ENCODE peak calls at places on chromosome 22, in nine cellular contexts. One of them, this sample, is unnamed.

GRCh38 chr22:23243006-23243573 is 62.8 kb downstream of the BCR start:
- DNase-seq in nephron progenitor cell: peak
- DNase-seq in MM.1S: no peak
- DNase-seq in upper lobe of right lung: no peak
- DNase-seq in fibroblast of mammary gland: no peak
- DNase-seq in NCI-H524: no peak
- DNase-seq in GM13976: peak
- DNase-seq in NCI-H1436: no peak
- DNase-seq in thyroid gland: peak
- DNase-seq in this sample: peak

GRCh38 chr22:25651332-25651731 is 86.9 kb downstream of the GRK3 start:
- DNase-seq in nephron progenitor cell: no peak
- DNase-seq in MM.1S: no peak
- DNase-seq in upper lobe of right lung: no peak
- DNase-seq in fibroblast of mammary gland: no peak
- DNase-seq in NCI-H524: no peak
- DNase-seq in GM13976: no peak
- DNase-seq in NCI-H1436: no peak
- DNase-seq in thyroid gland: no peak
- DNase-seq in this sample: no peak

GRCh38 chr22:36467946-36468345 is 13.5 kb downstream of the TXN2 start:
- DNase-seq in nephron progenitor cell: no peak
- DNase-seq in MM.1S: peak
- DNase-seq in upper lobe of right lung: no peak
- DNase-seq in fibroblast of mammary gland: peak
- DNase-seq in NCI-H524: no peak
- DNase-seq in GM13976: no peak
- DNase-seq in NCI-H1436: no peak
- DNase-seq in thyroid gland: no peak
- DNase-seq in this sample: no peak

GRCh38 chr22:39098026-39098425 is 982 bp downstream of the APOBEC3H start:
- DNase-seq in nephron progenitor cell: no peak
- DNase-seq in MM.1S: peak
- DNase-seq in upper lobe of right lung: no peak
- DNase-seq in fibroblast of mammary gland: no peak
- DNase-seq in NCI-H524: no peak
- DNase-seq in GM13976: peak
- DNase-seq in NCI-H1436: no peak
- DNase-seq in thyroid gland: peak
- DNase-seq in this sample: no peak

GRCh38 chr22:17705565-17706450 is 67.3 kb downstream of the BCL2L13 start:
- DNase-seq in nephron progenitor cell: no peak
- DNase-seq in MM.1S: no peak
- DNase-seq in upper lobe of right lung: no peak
- DNase-seq in fibroblast of mammary gland: no peak
- DNase-seq in NCI-H524: no peak
- DNase-seq in GM13976: no peak
- DNase-seq in NCI-H1436: no peak
- DNase-seq in thyroid gland: no peak
- DNase-seq in this sample: no peak

GRCh38 chr22:43127166-43127908 is 15.9 kb downstream of the MCAT start:
- DNase-seq in nephron progenitor cell: no peak
- DNase-seq in MM.1S: no peak
- DNase-seq in upper lobe of right lung: no peak
- DNase-seq in fibroblast of mammary gland: no peak
- DNase-seq in NCI-H524: no peak
- DNase-seq in GM13976: no peak
- DNase-seq in NCI-H1436: no peak
- DNase-seq in thyroid gland: no peak
- DNase-seq in this sample: no peak

GRCh38 chr22:47022075-47022473 is 259.6 kb downstream of the TBC1D22A start:
- DNase-seq in nephron progenitor cell: no peak
- DNase-seq in MM.1S: no peak
- DNase-seq in upper lobe of right lung: peak
- DNase-seq in fibroblast of mammary gland: no peak
- DNase-seq in NCI-H524: no peak
- DNase-seq in GM13976: no peak
- DNase-seq in NCI-H1436: no peak
- DNase-seq in thyroid gland: no peak
- DNase-seq in this sample: no peak

GRCh38 chr22:20420157-20420842 is 17.3 kb downstream of the SCARF2 start:
- DNase-seq in nephron progenitor cell: no peak
- DNase-seq in MM.1S: no peak
- DNase-seq in upper lobe of right lung: peak
- DNase-seq in fibroblast of mammary gland: no peak
- DNase-seq in NCI-H524: no peak
- DNase-seq in GM13976: peak
- DNase-seq in NCI-H1436: no peak
- DNase-seq in thyroid gland: no peak
- DNase-seq in this sample: no peak

GRCh38 chr22:46421272-46421671 is 85.8 kb downstream of the TRMU start:
- DNase-seq in nephron progenitor cell: no peak
- DNase-seq in MM.1S: peak
- DNase-seq in upper lobe of right lung: no peak
- DNase-seq in fibroblast of mammary gland: no peak
- DNase-seq in NCI-H524: no peak
- DNase-seq in GM13976: peak
- DNase-seq in NCI-H1436: no peak
- DNase-seq in thyroid gland: no peak
- DNase-seq in this sample: no peak

GRCh38 chr22:41775976-41776375 is 24.5 kb upstream of the CCDC134 start:
- DNase-seq in nephron progenitor cell: no peak
- DNase-seq in MM.1S: no peak
- DNase-seq in upper lobe of right lung: no peak
- DNase-seq in fibroblast of mammary gland: no peak
- DNase-seq in NCI-H524: no peak
- DNase-seq in GM13976: no peak
- DNase-seq in NCI-H1436: no peak
- DNase-seq in thyroid gland: no peak
- DNase-seq in this sample: no peak

GRCh38 chr22:45612940-45613339 is 58.7 kb upstream of the ATXN10 start:
- DNase-seq in nephron progenitor cell: peak
- DNase-seq in MM.1S: no peak
- DNase-seq in upper lobe of right lung: peak
- DNase-seq in fibroblast of mammary gland: peak
- DNase-seq in NCI-H524: no peak
- DNase-seq in GM13976: no peak
- DNase-seq in NCI-H1436: no peak
- DNase-seq in thyroid gland: no peak
- DNase-seq in this sample: no peak

GRCh38 chr22:25453557-25453956 is 110.9 kb upstream of the GRK3 start:
- DNase-seq in nephron progenitor cell: no peak
- DNase-seq in MM.1S: no peak
- DNase-seq in upper lobe of right lung: no peak
- DNase-seq in fibroblast of mammary gland: no peak
- DNase-seq in NCI-H524: no peak
- DNase-seq in GM13976: no peak
- DNase-seq in NCI-H1436: no peak
- DNase-seq in thyroid gland: no peak
- DNase-seq in this sample: no peak

GRCh38 chr22:45468872-45469572 is 33.7 kb upstream of the FBLN1 start:
- DNase-seq in nephron progenitor cell: no peak
- DNase-seq in MM.1S: no peak
- DNase-seq in upper lobe of right lung: no peak
- DNase-seq in fibroblast of mammary gland: peak
- DNase-seq in NCI-H524: no peak
- DNase-seq in GM13976: no peak
- DNase-seq in NCI-H1436: no peak
- DNase-seq in thyroid gland: peak
- DNase-seq in this sample: no peak

GRCh38 chr22:45585946-45586540 is 83.4 kb downstream of the FBLN1 start:
- DNase-seq in nephron progenitor cell: no peak
- DNase-seq in MM.1S: no peak
- DNase-seq in upper lobe of right lung: no peak
- DNase-seq in fibroblast of mammary gland: no peak
- DNase-seq in NCI-H524: no peak
- DNase-seq in GM13976: no peak
- DNase-seq in NCI-H1436: no peak
- DNase-seq in thyroid gland: no peak
- DNase-seq in this sample: no peak

GRCh38 chr22:40310081-40310770 is 36.1 kb upstream of the ADSL start:
- DNase-seq in nephron progenitor cell: no peak
- DNase-seq in MM.1S: no peak
- DNase-seq in upper lobe of right lung: no peak
- DNase-seq in fibroblast of mammary gland: peak
- DNase-seq in NCI-H524: no peak
- DNase-seq in GM13976: no peak
- DNase-seq in NCI-H1436: no peak
- DNase-seq in thyroid gland: peak
- DNase-seq in this sample: no peak

GRCh38 chr22:34639911-34640310 is 426.0 kb upstream of the ISX start:
- DNase-seq in nephron progenitor cell: no peak
- DNase-seq in MM.1S: no peak
- DNase-seq in upper lobe of right lung: no peak
- DNase-seq in fibroblast of mammary gland: no peak
- DNase-seq in NCI-H524: no peak
- DNase-seq in GM13976: no peak
- DNase-seq in NCI-H1436: no peak
- DNase-seq in thyroid gland: no peak
- DNase-seq in this sample: no peak

GRCh38 chr22:20777420-20778177 is 3.7 kb downstream of the SERPIND1 start:
- DNase-seq in nephron progenitor cell: no peak
- DNase-seq in MM.1S: no peak
- DNase-seq in upper lobe of right lung: no peak
- DNase-seq in fibroblast of mammary gland: peak
- DNase-seq in NCI-H524: no peak
- DNase-seq in GM13976: no peak
- DNase-seq in NCI-H1436: no peak
- DNase-seq in thyroid gland: no peak
- DNase-seq in this sample: no peak

GRCh38 chr22:26857169-26857568 is 199.8 kb downstream of the MIAT start:
- DNase-seq in nephron progenitor cell: no peak
- DNase-seq in MM.1S: no peak
- DNase-seq in upper lobe of right lung: no peak
- DNase-seq in fibroblast of mammary gland: no peak
- DNase-seq in NCI-H524: no peak
- DNase-seq in GM13976: no peak
- DNase-seq in NCI-H1436: no peak
- DNase-seq in thyroid gland: no peak
- DNase-seq in this sample: no peak

GRCh38 chr22:39169797-39170466 is 17.5 kb upstream of the CBX7 start:
- DNase-seq in nephron progenitor cell: no peak
- DNase-seq in MM.1S: no peak
- DNase-seq in upper lobe of right lung: no peak
- DNase-seq in fibroblast of mammary gland: no peak
- DNase-seq in NCI-H524: no peak
- DNase-seq in GM13976: no peak
- DNase-seq in NCI-H1436: no peak
- DNase-seq in thyroid gland: no peak
- DNase-seq in this sample: no peak

GRCh38 chr22:50697667-50698506 is 25.3 kb downstream of the SHANK3 start:
- DNase-seq in nephron progenitor cell: no peak
- DNase-seq in MM.1S: no peak
- DNase-seq in upper lobe of right lung: peak
- DNase-seq in fibroblast of mammary gland: no peak
- DNase-seq in NCI-H524: no peak
- DNase-seq in GM13976: no peak
- DNase-seq in NCI-H1436: no peak
- DNase-seq in thyroid gland: no peak
- DNase-seq in this sample: no peak

GRCh38 chr22:23278883-23279675 is 98.8 kb downstream of the BCR start:
- DNase-seq in nephron progenitor cell: no peak
- DNase-seq in MM.1S: no peak
- DNase-seq in upper lobe of right lung: peak
- DNase-seq in fibroblast of mammary gland: peak
- DNase-seq in NCI-H524: no peak
- DNase-seq in GM13976: no peak
- DNase-seq in NCI-H1436: no peak
- DNase-seq in thyroid gland: peak
- DNase-seq in this sample: no peak

GRCh38 chr22:17972385-17973181 is 51.8 kb downstream of the MICAL3 start:
- DNase-seq in nephron progenitor cell: no peak
- DNase-seq in MM.1S: no peak
- DNase-seq in upper lobe of right lung: no peak
- DNase-seq in fibroblast of mammary gland: peak
- DNase-seq in NCI-H524: no peak
- DNase-seq in GM13976: no peak
- DNase-seq in NCI-H1436: no peak
- DNase-seq in thyroid gland: peak
- DNase-seq in this sample: no peak

GRCh38 chr22:31682751-31683150 is 20.7 kb upstream of the PISD start:
- DNase-seq in nephron progenitor cell: no peak
- DNase-seq in MM.1S: no peak
- DNase-seq in upper lobe of right lung: no peak
- DNase-seq in fibroblast of mammary gland: no peak
- DNase-seq in NCI-H524: no peak
- DNase-seq in GM13976: no peak
- DNase-seq in NCI-H1436: no peak
- DNase-seq in thyroid gland: no peak
- DNase-seq in this sample: no peak

GRCh38 chr22:24996420-24996952 is 44.0 kb downstream of the KIAA1671 start:
- DNase-seq in nephron progenitor cell: peak
- DNase-seq in MM.1S: no peak
- DNase-seq in upper lobe of right lung: no peak
- DNase-seq in fibroblast of mammary gland: peak
- DNase-seq in NCI-H524: peak
- DNase-seq in GM13976: no peak
- DNase-seq in NCI-H1436: peak
- DNase-seq in thyroid gland: no peak
- DNase-seq in this sample: no peak

GRCh38 chr22:46138058-46138797 is 12.1 kb upstream of the PPARA start:
- DNase-seq in nephron progenitor cell: no peak
- DNase-seq in MM.1S: no peak
- DNase-seq in upper lobe of right lung: no peak
- DNase-seq in fibroblast of mammary gland: no peak
- DNase-seq in NCI-H524: no peak
- DNase-seq in GM13976: no peak
- DNase-seq in NCI-H1436: no peak
- DNase-seq in thyroid gland: no peak
- DNase-seq in this sample: no peak

GRCh38 chr22:50018608-50019291 is 6.2 kb upstream of the IL17REL start:
- DNase-seq in nephron progenitor cell: no peak
- DNase-seq in MM.1S: no peak
- DNase-seq in upper lobe of right lung: no peak
- DNase-seq in fibroblast of mammary gland: no peak
- DNase-seq in NCI-H524: no peak
- DNase-seq in GM13976: no peak
- DNase-seq in NCI-H1436: no peak
- DNase-seq in thyroid gland: no peak
- DNase-seq in this sample: no peak

GRCh38 chr22:20186183-20186870 is 35.5 kb upstream of the CCDC188 start:
- DNase-seq in nephron progenitor cell: peak
- DNase-seq in MM.1S: no peak
- DNase-seq in upper lobe of right lung: no peak
- DNase-seq in fibroblast of mammary gland: no peak
- DNase-seq in NCI-H524: peak
- DNase-seq in GM13976: no peak
- DNase-seq in NCI-H1436: no peak
- DNase-seq in thyroid gland: no peak
- DNase-seq in this sample: no peak

GRCh38 chr22:23068096-23068831 is 2.1 kb upstream of the GNAZ start:
- DNase-seq in nephron progenitor cell: no peak
- DNase-seq in MM.1S: no peak
- DNase-seq in upper lobe of right lung: peak
- DNase-seq in fibroblast of mammary gland: no peak
- DNase-seq in NCI-H524: no peak
- DNase-seq in GM13976: no peak
- DNase-seq in NCI-H1436: no peak
- DNase-seq in thyroid gland: no peak
- DNase-seq in this sample: no peak

GRCh38 chr22:17890892-17891291 is 116.6 kb upstream of the BID start:
- DNase-seq in nephron progenitor cell: no peak
- DNase-seq in MM.1S: no peak
- DNase-seq in upper lobe of right lung: no peak
- DNase-seq in fibroblast of mammary gland: peak
- DNase-seq in NCI-H524: no peak
- DNase-seq in GM13976: no peak
- DNase-seq in NCI-H1436: no peak
- DNase-seq in thyroid gland: no peak
- DNase-seq in this sample: no peak

GRCh38 chr22:47172771-47173534 is 410.5 kb downstream of the TBC1D22A start:
- DNase-seq in nephron progenitor cell: no peak
- DNase-seq in MM.1S: no peak
- DNase-seq in upper lobe of right lung: peak
- DNase-seq in fibroblast of mammary gland: no peak
- DNase-seq in NCI-H524: no peak
- DNase-seq in GM13976: no peak
- DNase-seq in NCI-H1436: no peak
- DNase-seq in thyroid gland: peak
- DNase-seq in this sample: no peak

This sample was measured in activated CD8-positive, alpha-beta T cell treated with anti-CD3 and anti-CD28 coated beads, Interleukin-2, amount 10 ng/mL, durations not matched to agents 7 days and 5 days.